ENCODE peak calls at places on chromosomes 1 and 21, in six cellular contexts. O is NB4, S is heart left ventricle, T is cerebellar cortex, V is body of pancreas, X is NCI-H2107. Z is an unnamed sample.

GRCh38 chr1:6603851-6604558 is 1.3 kb upstream of the KLHL21 start:
- DNase-seq in O (no peak), S (peak), T (peak), V (peak), X (no peak), Z (peak)

GRCh38 chr1:18300376-18300775 is 180.4 kb upstream of the KLHDC7A start:
- DNase-seq in O (no peak), S (no peak), T (no peak), V (no peak), X (no peak), Z (no peak)

GRCh38 chr1:161119379-161120061 is 1.6 kb downstream of the NIT1 start:
- DNase-seq in O (peak), S (no peak), T (peak), V (peak), X (no peak), Z (peak)

GRCh38 chr1:91745649-91746383 is 140.1 kb downstream of the TGFBR3 start:
- DNase-seq in O (no peak), S (no peak), T (no peak), V (no peak), X (no peak), Z (no peak)

GRCh38 chr21:44785620-44786344 is 15.8 kb downstream of the UBE2G2 start:
- DNase-seq in O (no peak), S (no peak), T (no peak), V (no peak), X (peak), Z (peak)

GRCh38 chr1:32937061-32937460 is 27.5 kb downstream of the RNF19B start:
- DNase-seq in O (no peak), S (no peak), T (peak), V (no peak), X (no peak), Z (no peak)

GRCh38 chr1:170321113-170321512 is 175.4 kb downstream of the NTMT2 start:
- DNase-seq in O (no peak), S (no peak), T (no peak), V (no peak), X (no peak), Z (no peak)

GRCh38 chr1:37020653-37021277 is 13.6 kb downstream of the GRIK3 start:
- DNase-seq in O (peak), S (no peak), T (no peak), V (no peak), X (no peak), Z (no peak)

GRCh38 chr21:16330340-16331319 is 600.8 kb downstream of the USP25 start:
- DNase-seq in O (peak), S (no peak), T (peak), V (no peak), X (peak), Z (peak)

GRCh38 chr1:24289937-24290595 is 29.1 kb upstream of the GRHL3 start:
- DNase-seq in O (peak), S (peak), T (peak), V (peak), X (peak), Z (peak)

GRCh38 chr1:15210651-15211390 is 36.2 kb upstream of the FHAD1 start:
- DNase-seq in O (no peak), S (no peak), T (no peak), V (no peak), X (no peak), Z (no peak)

GRCh38 chr1:59315529-59316433 is 18.9 kb downstream of the FGGY start:
- DNase-seq in O (no peak), S (no peak), T (no peak), V (no peak), X (no peak), Z (no peak)

GRCh38 chr21:32806810-32807386 is 35.3 kb upstream of the PAXBP1 start:
- DNase-seq in O (peak), S (no peak), T (no peak), V (no peak), X (no peak), Z (no peak)

GRCh38 chr1:225990705-225991464 is 8.3 kb downstream of the SDE2 start:
- DNase-seq in O (no peak), S (no peak), T (no peak), V (no peak), X (no peak), Z (no peak)

GRCh38 chr1:24870551-24871195 is 59.4 kb downstream of the RUNX3 start:
- DNase-seq in O (no peak), S (no peak), T (no peak), V (no peak), X (no peak), Z (no peak)

GRCh38 chr1:111656093-111657017 is 36.8 kb downstream of the RAP1A start:
- DNase-seq in O (peak), S (no peak), T (peak), V (peak), X (no peak), Z (peak)

GRCh38 chr1:165057956-165058355 is 298.6 kb downstream of the LMX1A start:
- DNase-seq in O (no peak), S (no peak), T (no peak), V (no peak), X (no peak), Z (no peak)

GRCh38 chr1:16093611-16094010 is 20.2 kb upstream of the FAM131C start:
- DNase-seq in O (no peak), S (no peak), T (no peak), V (peak), X (no peak), Z (no peak)

GRCh38 chr21:36132691-36133090 is 2.2 kb upstream of the CBR3 start:
- DNase-seq in O (no peak), S (no peak), T (no peak), V (no peak), X (no peak), Z (no peak)

GRCh38 chr1:246933893-246934292 is 2.1 kb upstream of the AHCTF1 start:
- DNase-seq in O (no peak), S (no peak), T (no peak), V (no peak), X (no peak), Z (no peak)

GRCh38 chr21:24456358-24456757 is 1150.9 kb downstream of the MRPL39 start:
- DNase-seq in O (no peak), S (no peak), T (no peak), V (no peak), X (no peak), Z (peak)

GRCh38 chr21:43712268-43712942 is 6.5 kb upstream of the PDXK start:
- DNase-seq in O (no peak), S (no peak), T (no peak), V (peak), X (no peak), Z (peak)

GRCh38 chr1:201216395-201217085 is 25.9 kb downstream of the IGFN1 start:
- DNase-seq in O (no peak), S (no peak), T (no peak), V (no peak), X (no peak), Z (no peak)

GRCh38 chr1:12174789-12175455 is 8.1 kb downstream of the TNFRSF1B start:
- DNase-seq in O (no peak), S (peak), T (no peak), V (no peak), X (no peak), Z (no peak)

GRCh38 chr21:44904141-44904923 is 16.4 kb downstream of the ITGB2 start:
- DNase-seq in O (no peak), S (no peak), T (no peak), V (no peak), X (no peak), Z (no peak)

GRCh38 chr1:24934300-24935195 is 4.5 kb upstream of the RUNX3 start:
- DNase-seq in O (no peak), S (no peak), T (no peak), V (no peak), X (no peak), Z (no peak)

GRCh38 chr21:25938673-25939395 is 204.1 kb downstream of the GABPA start:
- DNase-seq in O (no peak), S (no peak), T (peak), V (no peak), X (no peak), Z (peak)

GRCh38 chr1:238589843-238590435 is 699.2 kb upstream of the ZP4 start:
- DNase-seq in O (no peak), S (no peak), T (no peak), V (no peak), X (no peak), Z (no peak)

GRCh38 chr1:207040181-207040533 is 7.6 kb upstream of the C1orf116 start:
- DNase-seq in O (no peak), S (no peak), T (no peak), V (no peak), X (no peak), Z (no peak)

GRCh38 chr1:33255347-33256311 is 663 bp upstream of the ZNF362 start:
- DNase-seq in O (peak), S (peak), T (peak), V (peak), X (peak), Z (peak)

GRCh38 chr1:208029381-208030319 is 118.7 kb upstream of the CD34 start:
- DNase-seq in O (no peak), S (no peak), T (no peak), V (no peak), X (no peak), Z (no peak)

GRCh38 chr1:161115132-161115711 is 2.6 kb downstream of the PFDN2 start:
- DNase-seq in O (peak), S (no peak), T (no peak), V (no peak), X (no peak), Z (no peak)

Z was measured in thyroid gland.